ENCODE peak calls at places on chromosomes 6 and 20, in five cellular contexts. I is K562, U is A549, L is HepG2, M is H1. W is an unnamed sample.

GRCh38 chr6:48986803-48987202 is 476.2 kb downstream of the MMUT start:
- DNase-seq in I (no peak), L (no peak), U (no peak), M (no peak), W (no peak)

GRCh38 chr6:65221153-65221552 is 485.9 kb downstream of the EYS start:
- DNase-seq in L (no peak), U (no peak), M (no peak), I (no peak), W (no peak)

GRCh38 chr20:45611054-45611453 is 18.5 kb upstream of the WFDC10A start:
- DNase-seq in L (no peak), U (no peak), M (no peak), I (peak), W (peak)

GRCh38 chr20:61127311-61128044 is 124.6 kb upstream of the CDH4 start:
- DNase-seq in I (no peak), M (no peak), L (no peak), U (peak), W (peak)

GRCh38 chr6:128532827-128533226 is 12.4 kb upstream of the PTPRK start:
- DNase-seq in I (no peak), U (no peak), M (no peak), L (no peak), W (peak)

GRCh38 chr20:19968488-19969073 is 48.6 kb upstream of the NAA20 start:
- DNase-seq in L (no peak), U (no peak), I (no peak), M (no peak), W (no peak)

GRCh38 chr20:32560989-32561830 is 23.9 kb downstream of the NOL4L start:
- DNase-seq in M (no peak), L (no peak), U (no peak), I (no peak), W (no peak)

GRCh38 chr6:3912366-3913076 is 63.3 kb downstream of the FAM50B start:
- DNase-seq in L (peak), I (no peak), M (no peak), U (no peak), W (peak)

GRCh38 chr6:88262372-88262771 is 96.2 kb upstream of the CNR1 start:
- DNase-seq in I (no peak), M (no peak), U (no peak), L (no peak), W (no peak)

GRCh38 chr6:3915076-3915791 is 66.1 kb downstream of the FAM50B start:
- DNase-seq in M (no peak), I (no peak), L (no peak), U (no peak), W (no peak)

GRCh38 chr6:21200056-21200870 is 393.3 kb upstream of the SOX4 start:
- DNase-seq in M (no peak), I (no peak), U (no peak), L (peak), W (peak)

GRCh38 chr6:168190646-168191443 is 111.8 kb upstream of the FRMD1 start:
- DNase-seq in I (no peak), L (no peak), U (no peak), M (no peak), W (no peak)

GRCh38 chr20:37856932-37857660 is 45.8 kb upstream of the VSTM2L start:
- DNase-seq in U (no peak), M (no peak), I (no peak), L (no peak), W (peak)

GRCh38 chr20:6562111-6562510 is 205.4 kb upstream of the BMP2 start:
- DNase-seq in M (no peak), U (no peak), I (no peak), L (no peak), W (peak)

GRCh38 chr6:40038626-40039025 is 104.4 kb upstream of the MOCS1 start:
- DNase-seq in I (no peak), U (no peak), L (no peak), M (no peak), W (no peak)

GRCh38 chr6:125231574-125232343 is 70.0 kb downstream of the HDDC2 start:
- DNase-seq in U (no peak), L (no peak), I (no peak), M (no peak), W (no peak)

GRCh38 chr6:166645928-166646327 is 18.9 kb upstream of the RPS6KA2 start:
- DNase-seq in U (no peak), I (no peak), L (no peak), M (no peak), W (no peak)

GRCh38 chr6:44655368-44656342 is 268.1 kb downstream of the CDC5L start:
- DNase-seq in U (peak), M (peak), L (peak), I (peak), W (peak)

GRCh38 chr6:161449521-161449920 is 175.7 kb upstream of the AGPAT4 start:
- DNase-seq in L (no peak), I (no peak), M (no peak), U (no peak), W (no peak)

GRCh38 chr20:48599748-48600469 is 227.9 kb downstream of the PREX1 start:
- DNase-seq in L (no peak), I (no peak), M (no peak), U (no peak), W (no peak)

GRCh38 chr6:25227854-25228253 is 51.3 kb upstream of the CARMIL1 start:
- DNase-seq in U (no peak), M (no peak), I (no peak), L (no peak), W (no peak)

GRCh38 chr20:38421915-38422314 is 13.2 kb downstream of the SNHG17 start:
- DNase-seq in M (no peak), U (no peak), I (no peak), L (no peak), W (no peak)

GRCh38 chr20:1177680-1178079 is 7.1 kb downstream of the TMEM74B start:
- DNase-seq in L (peak), U (no peak), I (peak), M (peak), W (peak)

GRCh38 chr6:45710304-45710821 is 305.3 kb downstream of the CLIC5 start:
- DNase-seq in U (no peak), I (no peak), L (no peak), M (no peak), W (peak)

GRCh38 chr20:10788877-10789276 is 115.1 kb upstream of the JAG1 start:
- DNase-seq in M (no peak), L (no peak), I (no peak), U (no peak), W (no peak)

GRCh38 chr6:106631356-106631755 is 2.0 kb downstream of the QRSL1 start:
- DNase-seq in U (no peak), L (no peak), I (peak), M (no peak), W (peak)

GRCh38 chr6:12136905-12137304 is 124.8 kb downstream of the HIVEP1 start:
- DNase-seq in I (no peak), U (no peak), M (no peak), L (no peak), W (peak)

GRCh38 chr6:104689551-104690205 is 170.0 kb downstream of the HACE1 start:
- DNase-seq in L (no peak), U (no peak), M (no peak), I (no peak), W (peak)
- TF ChIP-seq MAFK in L (no peak), U (no peak), M (no peak), I (no peak), W (no peak)

DNA sequence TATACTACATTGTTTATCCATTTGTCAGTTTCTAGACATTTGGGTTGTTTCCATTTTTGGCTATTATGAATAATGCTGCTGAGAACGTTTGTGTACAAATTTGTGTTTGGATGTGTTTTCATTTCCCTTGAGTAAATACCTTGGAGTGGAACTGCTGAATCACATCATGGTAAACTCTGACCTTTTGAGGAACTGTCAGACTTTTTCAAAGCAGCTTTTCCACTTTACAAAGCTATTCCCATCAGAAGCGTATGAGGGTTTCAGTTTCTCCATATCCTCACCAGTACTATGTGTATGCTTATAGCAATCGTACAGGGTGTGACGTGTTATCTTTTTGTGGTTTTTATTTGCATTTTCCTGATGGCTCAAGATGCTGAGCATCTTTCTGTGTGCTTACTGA is 103.7 kb downstream of the MYO6 start:
- DNase-seq in I (peak), U (no peak), L (no peak), M (no peak), W (peak)
- TF ChIP-seq MAFK in I (peak), U (no peak), L (no peak), M (no peak), W (no peak)

GRCh38 chr6:32700391-32701040 is 34.1 kb upstream of the HLA-DQB1 start:
- DNase-seq in M (peak), L (peak), I (peak), U (peak), W (peak)
- TF ChIP-seq MAFK in M (no peak), L (no peak), I (no peak), U (no peak), W (no peak)

GRCh38 chr6:28480253-28480932 is 35.2 kb downstream of the GPX6 start:
- DNase-seq in L (no peak), I (peak), U (no peak), M (no peak), W (no peak)

GRCh38 chr6:28478518-28478917 is 35.2 kb upstream of the ZSCAN23 start:
- DNase-seq in U (no peak), L (no peak), I (no peak), M (no peak), W (no peak)

DNA sequence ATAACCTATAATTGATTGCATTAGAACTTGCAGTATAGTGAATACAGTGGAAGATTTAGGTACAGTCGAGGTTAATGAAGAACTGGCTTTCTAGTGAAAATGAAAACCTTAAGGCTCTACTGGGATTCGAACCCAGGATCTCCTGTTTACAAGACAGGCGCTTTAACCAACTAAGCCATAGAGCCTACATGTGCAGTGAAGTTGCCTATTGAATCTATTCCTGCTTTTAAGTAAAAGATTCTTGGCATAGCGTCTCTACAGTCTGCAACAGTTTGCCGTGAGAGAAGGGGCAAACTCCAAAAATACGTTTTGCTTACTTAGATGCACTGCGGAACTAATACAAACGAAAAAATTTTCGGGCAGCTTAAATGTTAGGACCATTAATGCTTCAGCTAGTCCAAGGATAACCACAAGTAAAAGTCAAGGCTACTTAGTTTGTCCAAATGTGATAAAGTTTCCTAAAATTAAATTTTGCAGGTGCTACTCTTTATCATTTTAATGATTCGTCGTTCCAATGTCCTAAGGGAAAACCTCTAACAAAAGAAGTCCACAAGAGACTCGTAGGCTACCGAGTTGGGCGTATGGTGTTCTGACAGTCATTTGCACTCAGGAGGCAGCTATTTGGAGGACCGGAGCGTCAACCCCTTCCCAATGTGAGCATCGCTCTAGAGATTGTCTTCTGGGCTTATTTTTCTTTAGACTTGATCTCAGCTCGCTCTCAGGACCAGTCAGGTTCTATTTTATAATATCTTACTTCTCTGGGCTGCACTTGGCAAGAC is 31.3 kb upstream of the ZSCAN23 start:
- DNase-seq in I (peak), U (peak), M (peak), L (peak), W (peak)
- TF ChIP-seq MAFK in I (no peak), U (no peak), M (peak), L (no peak), W (no peak)